ENCODE peak calls at places on chromosomes 2 and 18, in four cellular contexts. I, F, D and P are unnamed samples.

GRCh38 chr2:207088839-207089238 is 76.9 kb downstream of the KLF7 start:
- DNase-seq in I (no peak), F (no peak), D (no peak), P (no peak)

GRCh38 chr2:19140463-19141208 is 217.8 kb downstream of the OSR1 start:
- DNase-seq in I (peak; percentile 85), F (peak; percentile 88), D (peak; percentile 82), P (no peak)

GRCh38 chr2:53202063-53202462 is 565.5 kb upstream of the CHAC2 start:
- DNase-seq in F (peak; percentile 47), I (peak; percentile 56), D (peak; percentile 91), P (peak; percentile 80)

GRCh38 chr2:120861576-120862191 is 126.0 kb downstream of the GLI2 start:
- DNase-seq in D (no peak), F (no peak), I (no peak), P (no peak)

GRCh38 chr2:200810967-200811335 is 759 bp upstream of the BZW1 start:
- DNase-seq in F (no peak), I (no peak), D (no peak), P (no peak)

GRCh38 chr2:65032016-65032975 is 23.9 kb upstream of the CEP68 start:
- DNase-seq in I (no peak), D (no peak), F (no peak), P (no peak)

GRCh38 chr2:8636691-8637636 is 44.9 kb upstream of the ID2 start:
- DNase-seq in D (peak; percentile 57), I (peak; percentile 91), F (peak; percentile 11), P (peak; percentile 56)

GRCh38 chr2:72183466-72183865 is 35.8 kb upstream of the CYP26B1 start:
- DNase-seq in D (no peak), F (no peak), I (no peak), P (no peak)

GRCh38 chr2:37377187-37377532 is 32.7 kb downstream of the QPCT start:
- DNase-seq in F (no peak), I (no peak), D (peak; percentile 83), P (peak; percentile 41)

GRCh38 chr2:120471166-120471565 is 125.2 kb downstream of the INHBB start:
- DNase-seq in I (no peak), D (no peak), F (no peak), P (no peak)

GRCh38 chr18:48631851-48632250 is 93.0 kb downstream of the CTIF start:
- DNase-seq in D (no peak), F (no peak), I (no peak), P (no peak)

GRCh38 chr18:79062806-79063205 is 6.4 kb upstream of the ATP9B start:
- DNase-seq in I (peak; percentile 16), F (no peak), D (no peak), P (no peak)

GRCh38 chr2:218691234-218691633 is 19.3 kb downstream of the STK36 start:
- DNase-seq in D (peak; percentile 29), I (no peak), F (no peak), P (no peak)

GRCh38 chr2:179440642-179441251 is 176.1 kb upstream of the SESTD1 start:
- DNase-seq in I (peak; percentile 55), F (no peak), D (peak; percentile 53), P (no peak)

GRCh38 chr2:144320491-144320890 is 199.4 kb downstream of the ZEB2 start:
- DNase-seq in D (peak; percentile 40), I (no peak), F (peak; percentile 39), P (no peak)

GRCh38 chr2:178392215-178392614 is 58.8 kb downstream of the PRKRA start:
- DNase-seq in I (no peak), F (no peak), D (no peak), P (no peak)

GRCh38 chr2:174198846-174199564 is 49.3 kb downstream of the OLA1 start:
- DNase-seq in F (no peak), I (peak; percentile 59), D (no peak), P (no peak)
- H3K27ac ChIP-seq in F (no peak overlapping the region), I (no peak overlapping the region), D (no peak overlapping the region), P (no peak overlapping the region)

GRCh38 chr18:35695803-35696202 is 114.3 kb downstream of the GALNT1 start:
- DNase-seq in F (no peak), I (no peak), D (no peak), P (no peak)

GRCh38 chr18:35697869-35698268 is 116.3 kb downstream of the GALNT1 start:
- DNase-seq in I (no peak), F (no peak), D (no peak), P (no peak)

GRCh38 chr18:35694803-35695202 is 113.3 kb downstream of the GALNT1 start:
- DNase-seq in I (no peak), F (no peak), D (no peak), P (no peak)

GRCh38 chr18:35695384-35695783 is 113.8 kb downstream of the GALNT1 start:
- DNase-seq in D (no peak), I (no peak), F (no peak), P (no peak)

DNA sequence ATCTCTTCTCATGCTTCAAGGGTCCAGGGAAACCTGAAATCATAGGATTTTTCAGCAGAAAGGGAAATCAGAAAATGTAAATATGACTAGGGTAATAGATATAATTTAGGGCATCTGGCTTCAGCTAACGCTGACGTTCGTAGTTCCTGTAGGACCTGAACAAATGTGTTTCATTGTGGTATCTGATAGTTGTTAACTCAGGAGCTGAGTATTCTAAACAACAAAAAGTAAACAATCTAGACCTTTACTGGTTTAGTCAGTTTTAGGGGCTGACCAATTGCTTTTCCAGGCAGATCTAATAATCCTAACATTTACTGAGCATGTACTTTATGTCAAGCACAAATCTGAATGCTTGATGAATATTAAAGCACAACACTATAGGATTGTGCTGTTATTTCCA is 114.8 kb downstream of the GALNT1 start:
- DNase-seq in D (no peak), F (no peak), I (no peak), P (no peak)
- H3K27ac ChIP-seq in D (no peak overlapping the region), F (no peak overlapping the region), I (no peak overlapping the region), P (no peak overlapping the region)

GRCh38 chr2:108943067-108943350 is 46.0 kb downstream of the EDAR start:
- DNase-seq in F (no peak), I (no peak), D (no peak), P (no peak)
- H3K27ac ChIP-seq in F (no peak overlapping the region), I (no peak overlapping the region), D (no peak overlapping the region), P (no peak overlapping the region)

DNA sequence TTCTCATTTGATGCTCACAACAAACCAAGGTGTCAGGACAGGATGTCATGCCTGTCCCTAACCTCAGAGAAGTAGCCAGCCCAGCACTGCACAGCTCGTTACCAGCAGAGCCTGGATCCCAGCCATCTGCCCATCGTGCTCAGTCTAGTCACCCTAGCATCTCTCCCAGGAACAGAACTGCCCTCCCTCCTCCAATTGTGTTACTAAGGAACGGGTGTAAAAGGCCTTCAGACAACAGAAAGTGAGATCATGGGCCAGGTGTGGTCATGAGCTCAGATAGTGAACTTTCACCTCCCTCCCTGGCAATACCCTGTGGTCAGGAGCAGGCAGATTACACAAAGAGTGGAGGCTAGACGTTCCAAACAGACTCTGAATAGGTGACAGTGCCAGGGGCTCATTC is 111.8 kb upstream of the PPP1CB start:
- DNase-seq in D (no peak), I (peak; percentile 38), F (no peak), P (no peak)
- H3K27ac ChIP-seq in D (no peak overlapping the region), I (no peak overlapping the region), F (no peak overlapping the region), P (no peak overlapping the region)

DNA sequence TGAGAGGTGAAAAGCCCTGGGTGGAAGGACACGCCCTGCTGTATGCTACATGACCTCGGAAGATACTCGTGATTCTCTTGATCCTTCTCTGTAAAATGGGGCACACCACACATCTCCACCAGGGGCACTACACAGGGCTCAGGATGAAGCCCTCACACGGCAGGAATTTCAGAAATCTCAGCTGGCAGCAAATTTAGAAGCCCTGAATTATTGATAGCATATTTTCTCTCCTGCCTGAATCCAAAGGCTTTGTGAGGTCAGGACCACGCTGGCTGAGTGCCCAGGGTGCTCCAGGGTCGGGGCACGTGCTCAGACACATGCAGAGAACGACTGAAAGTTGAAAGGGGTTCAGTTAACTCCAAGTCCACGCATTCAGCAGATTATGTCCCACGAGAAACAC is 42.1 kb upstream of the GALR1 start:
- DNase-seq in I (peak; percentile 76), D (peak; percentile 78), F (peak; percentile 76), P (peak; percentile 87)
- H3K27ac ChIP-seq in I (no peak overlapping the region), D (peak overlapping the region; percentile 38), F (peak overlapping the region; percentile 90), P (no peak overlapping the region)